ENCODE peak calls at places on chromosomes 4 and X, in four cellular contexts. J is tibial nerve, W is breast epithelium, Q is mammary epithelial cell. F is an unnamed sample.

GRCh38 chr4:82561745-82562552 is at the start of gene TMEM150C:
- DNase-seq in J (no peak), W (peak), Q (no peak), F (no peak)

GRCh38 chrX:22486326-22486725 is 213.6 kb downstream of the CBLL2 start:
- DNase-seq in J (no peak), W (no peak), Q (peak), F (no peak)

GRCh38 chr4:2714071-2714770 is 41.9 kb downstream of the TNIP2 start:
- DNase-seq in J (no peak), W (peak), Q (no peak), F (no peak)

GRCh38 chrX:7698248-7698647 is 144.7 kb upstream of the VCX start:
- DNase-seq in J (no peak), W (no peak), Q (no peak), F (no peak)

GRCh38 chrX:132001127-132001526 is 22.0 kb upstream of the STK26 start:
- DNase-seq in J (no peak), W (no peak), Q (peak), F (peak)

GRCh38 chrX:152635941-152636340 is 1.8 kb upstream of the GABRQ start:
- DNase-seq in J (peak), W (no peak), Q (peak), F (no peak)

GRCh38 chrX:63350551-63350950 is 581 bp downstream of the SPIN4 start:
- DNase-seq in J (no peak), W (no peak), Q (peak), F (peak)

GRCh38 chrX:48470110-48470832 is at the start of gene SLC38A5:
- DNase-seq in J (no peak), W (no peak), Q (no peak), F (no peak)

GRCh38 chr4:2796261-2797187 is 3.6 kb downstream of the SH3BP2 start:
- DNase-seq in J (peak), W (peak), Q (peak), F (no peak)

GRCh38 chr4:82201303-82201702 is 172.5 kb downstream of the HNRNPD start:
- DNase-seq in J (no peak), W (no peak), Q (peak), F (no peak)

GRCh38 chrX:97057349-97057909 is 173.7 kb downstream of the RPA4 start:
- DNase-seq in J (no peak), W (no peak), Q (no peak), F (no peak)

GRCh38 chr4:175997291-175997690 is 68.3 kb upstream of the WDR17 start:
- DNase-seq in J (no peak), W (no peak), Q (no peak), F (no peak)

GRCh38 chr4:120591038-120591437 is 331.5 kb downstream of the PRDM5 start:
- DNase-seq in J (no peak), W (no peak), Q (no peak), F (no peak)

GRCh38 chr4:54657194-54657555 is 582 bp upstream of the KIT start:
- DNase-seq in J (no peak), W (no peak), Q (no peak), F (no peak)

GRCh38 chr4:24770111-24770584 is 25.2 kb upstream of the SOD3 start:
- DNase-seq in J (no peak), W (no peak), Q (peak), F (no peak)

GRCh38 chr4:147157860-147158701 is 212.4 kb upstream of the TTC29 start:
- DNase-seq in J (no peak), W (no peak), Q (no peak), F (peak)
- H3K27ac ChIP-seq in J (peak), W (peak), Q (no peak), F (no peak)

DNA sequence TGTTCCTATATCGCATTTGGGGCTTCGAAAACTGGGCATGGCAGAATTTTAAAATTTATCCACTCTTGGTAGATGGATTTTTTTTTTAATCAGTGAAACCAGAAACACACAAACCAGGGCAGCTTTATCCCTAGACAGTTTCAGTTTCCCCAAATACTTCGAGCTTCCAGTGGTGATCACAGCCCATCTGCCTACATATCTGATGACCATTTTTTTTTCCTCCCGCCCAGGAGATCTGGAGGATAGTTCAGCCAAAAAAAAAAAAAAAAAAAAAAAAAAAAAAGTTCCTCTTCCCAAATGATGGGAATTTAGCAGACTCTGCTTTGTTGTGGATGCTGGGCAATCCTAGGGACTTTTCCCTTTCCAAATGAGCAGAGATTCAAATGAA is 1.0 kb upstream of the TBC1D9 start:
- DNase-seq in J (no peak), W (no peak), Q (no peak), F (no peak)
- H3K27ac ChIP-seq in J (peak), W (peak), Q (peak), F (no peak)

GRCh38 chr4:114015444-114015899 is 36.0 kb upstream of the ARSJ start:
- DNase-seq in J (no peak), W (no peak), Q (peak), F (no peak)
- H3K27ac ChIP-seq in J (no peak), W (no peak), Q (peak), F (no peak)

GRCh38 chr4:26525136-26525535 is 34.9 kb upstream of the CCKAR start:
- DNase-seq in J (no peak), W (no peak), Q (peak), F (no peak)

GRCh38 chr4:26533685-26534084 is 43.4 kb upstream of the CCKAR start:
- DNase-seq in J (no peak), W (no peak), Q (no peak), F (no peak)

GRCh38 chr4:26525751-26526150 is 35.5 kb upstream of the CCKAR start:
- DNase-seq in J (no peak), W (no peak), Q (peak), F (no peak)

GRCh38 chr4:26530094-26530493 is 39.8 kb upstream of the CCKAR start:
- DNase-seq in J (no peak), W (no peak), Q (no peak), F (no peak)

GRCh38 chr4:26529479-26529878 is 39.2 kb upstream of the CCKAR start:
- DNase-seq in J (no peak), W (no peak), Q (no peak), F (no peak)
- H3K27ac ChIP-seq in J (no peak), W (no peak), Q (no peak), F (no peak)

GRCh38 chr4:124104101-124104500 is 608.4 kb downstream of the ANKRD50 start:
- DNase-seq in J (no peak), W (no peak), Q (peak), F (no peak)
- H3K27ac ChIP-seq in J (no peak), W (no peak), Q (no peak), F (no peak)

GRCh38 chrX:40912166-40912565 is 173.1 kb upstream of the USP9X start:
- DNase-seq in J (no peak), W (no peak), Q (no peak), F (no peak)
- H3K27ac ChIP-seq in J (no peak), W (no peak), Q (peak), F (no peak)

GRCh38 chr4:1684756-1685603 is 867 bp upstream of the FAM53A start:
- DNase-seq in J (no peak), W (no peak), Q (no peak), F (no peak)
- H3K27ac ChIP-seq in J (peak), W (peak), Q (no peak), F (peak)

GRCh38 chr4:185270885-185271284 is 61.5 kb downstream of the SNX25 start:
- DNase-seq in J (no peak), W (no peak), Q (no peak), F (no peak)

GRCh38 chr4:185269286-185269685 is 59.9 kb downstream of the SNX25 start:
- DNase-seq in J (no peak), W (no peak), Q (peak), F (no peak)

GRCh38 chr4:185272232-185272631 is 62.8 kb downstream of the SNX25 start:
- DNase-seq in J (no peak), W (no peak), Q (no peak), F (no peak)

GRCh38 chr4:185265942-185266341 is 56.5 kb downstream of the SNX25 start:
- DNase-seq in J (no peak), W (no peak), Q (peak), F (no peak)

DNA sequence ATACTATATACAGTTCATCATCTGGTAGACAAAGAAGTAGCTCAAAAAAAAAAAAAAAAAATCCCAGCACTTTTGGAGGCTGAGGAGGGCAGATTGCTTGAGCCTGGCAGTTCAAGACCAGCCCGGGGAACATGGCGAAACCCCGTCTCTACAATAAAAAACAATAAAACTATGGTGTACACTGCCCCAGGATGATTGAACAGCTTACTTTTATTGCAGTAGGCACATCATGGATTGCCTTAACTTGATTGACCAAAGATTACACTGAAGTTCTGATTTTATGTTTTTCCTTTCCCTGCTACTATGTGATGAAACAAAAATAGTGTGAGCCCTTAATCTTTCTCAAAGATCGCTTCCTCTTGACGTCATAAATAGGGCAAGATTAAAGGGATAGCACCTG is 60.6 kb downstream of the SNX25 start:
- DNase-seq in J (no peak), W (no peak), Q (no peak), F (no peak)
- H3K27ac ChIP-seq in J (no peak), W (no peak), Q (no peak), F (no peak)

GRCh38 chr4:21896767-21897166 is 51.8 kb downstream of the KCNIP4 start:
- DNase-seq in J (no peak), W (no peak), Q (no peak), F (no peak)
- H3K27ac ChIP-seq in J (no peak), W (no peak), Q (no peak), F (no peak)

F was measured in caudate nucleus.